ENCODE peak calls at places on chromosome 20, in four cellular contexts. T, K, Q and C are unnamed samples.

GRCh38 chr20:38171301-38172010 is 6.4 kb upstream of the TGM2 start:
- DNase-seq in T (no peak), K (peak), Q (no peak), C (no peak)

GRCh38 chr20:5077761-5078387 is 41.9 kb downstream of the PCNA start:
- DNase-seq in T (no peak), K (no peak), Q (no peak), C (no peak)

GRCh38 chr20:17661121-17661744 is 20.8 kb downstream of the RRBP1 start:
- DNase-seq in T (no peak), K (peak), Q (no peak), C (no peak)

GRCh38 chr20:6051505-6051904 is 2.4 kb downstream of the LRRN4 start:
- DNase-seq in T (no peak), K (peak), Q (no peak), C (no peak)

GRCh38 chr20:63008541-63009043 is 1.8 kb upstream of the BHLHE23 start:
- DNase-seq in T (no peak), K (no peak), Q (no peak), C (no peak)

GRCh38 chr20:19498756-19499155 is 259.3 kb upstream of the RIN2 start:
- DNase-seq in T (no peak), K (no peak), Q (no peak), C (no peak)

GRCh38 chr20:57902478-57902877 is 192.7 kb upstream of the PMEPA1 start:
- DNase-seq in T (no peak), K (no peak), Q (no peak), C (no peak)

GRCh38 chr20:64222273-64222672 is 33.3 kb upstream of the PCMTD2 start:
- DNase-seq in T (no peak), K (no peak), Q (no peak), C (no peak)

DNA sequence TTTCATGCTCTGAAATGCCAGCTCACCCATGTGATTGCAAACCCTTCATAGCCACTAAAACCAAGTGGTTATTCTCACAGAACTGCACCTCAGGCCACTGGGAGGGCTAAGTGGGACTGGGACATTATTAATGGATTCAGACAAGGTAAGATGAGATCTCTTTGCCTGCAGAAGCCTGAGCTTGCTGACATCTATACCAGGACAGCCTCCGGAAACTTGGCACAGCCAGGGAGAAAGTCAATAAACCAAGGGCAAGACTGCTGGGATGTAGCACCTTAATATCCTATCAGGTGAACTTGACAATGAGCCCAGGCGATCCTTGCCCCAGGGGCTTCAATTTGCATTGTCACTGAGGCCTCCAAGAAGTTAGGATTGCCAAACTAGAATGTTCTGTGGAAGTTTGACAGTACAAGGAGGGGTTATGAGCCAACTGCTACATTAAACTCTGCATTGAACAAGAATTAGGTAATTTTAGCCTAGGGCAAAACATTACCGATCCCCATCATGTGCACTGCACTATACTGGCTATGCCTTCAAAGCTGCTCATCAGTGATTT is 60.1 kb upstream of the RALGAPA2 start:
- DNase-seq in T (no peak), K (no peak), Q (no peak), C (no peak)
- TF ChIP-seq POLR2AphosphoS5 in T (no peak), K (no peak), Q (no peak), C (no peak)

DNA sequence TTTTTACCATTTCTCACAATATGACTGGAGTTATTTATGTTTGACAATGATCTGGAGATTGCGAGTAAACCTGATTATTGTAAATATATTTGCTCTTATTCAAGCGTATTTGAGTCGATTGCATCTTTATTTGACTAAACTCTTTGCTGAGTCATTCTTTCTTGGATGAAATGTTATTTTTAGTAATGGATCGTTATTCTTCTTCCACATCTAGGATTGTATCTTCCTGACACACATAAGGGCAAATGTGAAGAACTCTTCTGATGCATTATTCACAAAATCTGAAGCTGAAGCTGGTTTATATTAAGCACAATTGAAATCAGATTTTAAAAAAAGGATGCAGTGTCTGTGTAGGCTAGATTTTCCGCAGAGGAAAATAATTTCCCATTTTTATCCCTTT is 68.2 kb downstream of the SEL1L2 start:
- DNase-seq in T (no peak), K (no peak), Q (no peak), C (no peak)
- H3K4me3 ChIP-seq in T (no peak), K (no peak), Q (no peak), C (no peak)

GRCh38 chr20:44693625-44694024 is 21.5 kb upstream of the CCN5 start:
- DNase-seq in T (no peak), K (no peak), Q (no peak), C (no peak)

GRCh38 chr20:44689809-44690208 is 25.4 kb upstream of the CCN5 start:
- DNase-seq in T (no peak), K (no peak), Q (no peak), C (no peak)

GRCh38 chr20:44692932-44693476 is 22.2 kb upstream of the CCN5 start:
- DNase-seq in T (peak), K (peak), Q (no peak), C (peak)

GRCh38 chr20:44691424-44692423 is 23.4 kb upstream of the CCN5 start:
- DNase-seq in T (no peak), K (no peak), Q (no peak), C (no peak)

DNA sequence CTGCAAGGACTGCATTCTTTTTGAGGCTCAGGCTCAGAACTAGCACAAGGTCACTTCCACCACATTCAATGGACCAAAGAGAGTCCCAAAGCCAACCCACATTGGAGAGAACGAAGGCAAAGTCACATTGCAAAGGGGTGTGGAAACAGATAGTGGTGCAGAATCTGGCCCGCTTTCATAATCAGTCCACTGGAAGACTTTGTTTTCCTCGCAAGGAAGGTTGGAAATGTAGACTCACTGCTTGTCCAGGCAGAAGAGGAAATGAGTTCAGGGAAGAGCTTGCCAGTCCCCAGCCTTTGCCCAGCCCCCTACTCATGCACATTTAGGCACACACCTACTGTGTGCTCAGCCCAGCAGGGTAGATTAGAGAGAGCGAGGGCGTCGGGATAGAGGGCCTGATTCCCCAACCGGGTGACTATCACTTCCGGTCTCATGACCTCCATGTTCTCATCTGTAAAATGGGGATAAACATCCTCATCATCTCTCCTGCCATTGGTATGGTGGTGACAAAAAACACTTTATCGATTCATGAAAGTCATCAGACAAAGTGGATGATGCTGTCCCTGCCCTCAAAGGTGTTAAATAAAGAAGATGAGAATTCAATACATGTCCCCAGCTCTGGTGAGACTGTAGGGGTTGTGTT is 24.3 kb upstream of the CCN5 start:
- DNase-seq in T (no peak), K (no peak), Q (no peak), C (no peak)
- TF ChIP-seq TCF7L2 in T (no peak), K (no peak), Q (no peak), C (no peak)

GRCh38 chr20:25293910-25294458 is 46.1 kb downstream of the PYGB start:
- DNase-seq in T (no peak), K (no peak), Q (no peak), C (no peak)

GRCh38 chr20:25294459-25295385 is 46.8 kb downstream of the PYGB start:
- DNase-seq in T (peak), K (peak), Q (peak), C (no peak)

GRCh38 chr20:25296094-25297093 is 48.5 kb downstream of the PYGB start:
- DNase-seq in T (no peak), K (peak), Q (peak), C (no peak)

GRCh38 chr20:25297141-25297905 is 49.4 kb downstream of the PYGB start:
- DNase-seq in T (no peak), K (no peak), Q (no peak), C (no peak)

GRCh38 chr20:25295386-25296093 is 47.7 kb downstream of the PYGB start:
- DNase-seq in T (no peak), K (no peak), Q (peak), C (no peak)
- TF ChIP-seq POLR2AphosphoS5 in T (no peak), K (peak), Q (no peak), C (peak)

GRCh38 chr20:52033313-52033712 is 158.3 kb downstream of the ZFP64 start:
- DNase-seq in T (no peak), K (no peak), Q (no peak), C (no peak)

GRCh38 chr20:52035977-52036376 is 155.6 kb downstream of the ZFP64 start:
- DNase-seq in T (no peak), K (no peak), Q (no peak), C (no peak)

GRCh38 chr20:52031206-52031573 is 160.4 kb downstream of the ZFP64 start:
- DNase-seq in T (no peak), K (no peak), Q (no peak), C (no peak)

GRCh38 chr20:52035498-52035897 is 156.1 kb downstream of the ZFP64 start:
- DNase-seq in T (no peak), K (peak), Q (no peak), C (no peak)

DNA sequence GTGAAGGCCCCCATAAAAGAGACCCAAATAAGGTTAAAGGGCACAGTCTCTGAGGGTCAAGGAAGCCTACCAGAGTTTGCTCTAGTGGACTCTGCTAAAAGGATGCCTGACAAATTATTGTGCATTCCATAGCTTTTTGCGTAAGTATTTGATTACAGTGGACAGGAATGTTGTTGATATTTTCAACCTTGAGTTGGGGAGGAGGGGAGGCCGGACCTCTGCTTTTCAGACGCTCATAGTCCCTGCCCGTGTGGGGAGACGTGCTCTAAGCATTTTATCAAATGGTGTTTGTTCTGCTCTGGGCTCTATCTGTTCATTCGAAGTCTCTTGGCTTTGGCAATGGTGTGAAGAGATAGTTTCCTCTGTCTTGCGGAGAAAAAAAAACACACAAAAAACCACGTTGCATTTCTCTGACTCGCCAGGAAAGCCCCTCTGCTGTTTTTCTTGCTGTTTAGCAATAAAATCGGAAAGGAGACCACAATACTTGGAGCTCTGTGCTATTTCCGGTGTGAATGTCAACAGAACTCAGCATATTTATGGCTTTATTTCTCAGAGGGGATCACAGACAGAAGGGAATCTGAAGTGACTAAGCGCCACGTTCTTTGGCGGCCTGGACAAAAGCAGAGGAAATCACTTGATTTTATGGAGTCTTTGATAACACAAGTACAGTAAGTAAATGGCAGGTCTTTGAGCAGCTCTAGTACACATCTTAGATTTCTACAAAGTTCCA is 159.8 kb downstream of the ZFP64 start:
- DNase-seq in T (no peak), K (peak), Q (no peak), C (no peak)
- H3K4me3 ChIP-seq in T (no peak), K (no peak), Q (no peak), C (no peak)

GRCh38 chr20:49297605-49298530 is 20.0 kb upstream of the ZNFX1 start:
- DNase-seq in T (no peak), K (no peak), Q (no peak), C (no peak)
- TF ChIP-seq TCF7L2 in T (no peak), K (no peak), Q (no peak), C (no peak)

GRCh38 chr20:43944653-43945235 is 30.1 kb downstream of the TOX2 start:
- DNase-seq in T (no peak), K (no peak), Q (no peak), C (no peak)
- TF ChIP-seq POLR2AphosphoS5 in T (no peak), K (no peak), Q (no peak), C (no peak)

GRCh38 chr20:8602389-8603116 is 466.3 kb upstream of the PLCB4 start:
- DNase-seq in T (no peak), K (no peak), Q (no peak), C (no peak)
- H3K4me3 ChIP-seq in T (no peak), K (no peak), Q (no peak), C (no peak)